ENCODE peak calls at places on chromosomes 11 and 22, in five cellular contexts. V is BJ; G is MCF 10A; P is CD4-positive, alpha-beta T cell; A is keratinocyte. M is an unnamed sample.

GRCh38 chr22:36358533-36359171 is 29.1 kb downstream of the MYH9 start:
- DNase-seq in V (no peak), G (no peak), P (no peak), A (no peak), M (no peak)

GRCh38 chr11:27459191-27459590 is 13.4 kb downstream of the LGR4 start:
- DNase-seq in V (no peak), G (no peak), P (no peak), A (no peak), M (no peak)

GRCh38 chr11:5618807-5619206 is 6.0 kb upstream of the TRIM34 start:
- DNase-seq in V (peak; percentile 36), G (no peak), P (no peak), A (peak; percentile 38), M (no peak)

GRCh38 chr22:41146573-41146972 is 54.2 kb downstream of the EP300 start:
- DNase-seq in V (no peak), G (peak; percentile 11), P (no peak), A (no peak), M (no peak)

GRCh38 chr11:6547177-6547576 is 50.1 kb downstream of the DNHD1 start:
- DNase-seq in V (no peak), G (no peak), P (no peak), A (no peak), M (no peak)

GRCh38 chr11:130762342-130763037 is 153.8 kb downstream of the SNX19 start:
- DNase-seq in V (no peak), G (peak; percentile 91), P (no peak), A (no peak), M (no peak)

GRCh38 chr11:94544582-94544831 is 786 bp downstream of the FUT4 start:
- DNase-seq in V (no peak), G (no peak), P (no peak), A (no peak), M (no peak)

GRCh38 chr11:44572431-44572830 is 7.0 kb downstream of the CD82 start:
- DNase-seq in V (no peak), G (no peak), P (no peak), A (no peak), M (no peak)

GRCh38 chr22:44381761-44382454 is 69.2 kb upstream of the SHISAL1 start:
- DNase-seq in V (no peak), G (no peak), P (no peak), A (no peak), M (no peak)

GRCh38 chr11:97092823-97093222 is 703.0 kb downstream of the JRKL start:
- DNase-seq in V (no peak), G (no peak), P (no peak), A (no peak), M (no peak)

GRCh38 chr11:117143390-117143789 is 697 bp upstream of the PAFAH1B2 start:
- DNase-seq in V (no peak), G (peak; percentile 64), P (no peak), A (no peak), M (no peak)

GRCh38 chr11:38019072-38019775 is 1421.2 kb upstream of the RAG2 start:
- DNase-seq in V (no peak), G (peak; percentile 88), P (no peak), A (peak; percentile 11), M (no peak)

GRCh38 chr11:34250732-34251639 is 106.8 kb downstream of the ABTB2 start:
- DNase-seq in V (no peak), G (peak; percentile 80), P (peak; percentile 74), A (peak; percentile 83), M (no peak)

GRCh38 chr11:93288079-93288478 is 42.5 kb upstream of the DEUP1 start:
- DNase-seq in V (no peak), G (no peak), P (no peak), A (no peak), M (no peak)

GRCh38 chr22:20822240-20822639 is 36.4 kb downstream of the PI4KA start:
- DNase-seq in V (no peak), G (no peak), P (no peak), A (no peak), M (no peak)

GRCh38 chr11:45025716-45026492 is 75.2 kb upstream of the TP53I11 start:
- DNase-seq in V (no peak), G (no peak), P (peak; percentile 6), A (no peak), M (no peak)

GRCh38 chr11:19802773-19803293 is 90.2 kb downstream of the NAV2 start:
- DNase-seq in V (no peak), G (no peak), P (no peak), A (no peak), M (no peak)

GRCh38 chr11:101864098-101864497 is 50.7 kb upstream of the CEP126 start:
- DNase-seq in V (no peak), G (no peak), P (no peak), A (no peak), M (no peak)

GRCh38 chr11:126387856-126388255 is 32.4 kb downstream of the ST3GAL4 start:
- DNase-seq in V (no peak), G (no peak), P (no peak), A (no peak), M (no peak)
- TF ChIP-seq CTCF in V (no peak), G (no peak), P (no peak), A (no peak), M (no peak)

DNA sequence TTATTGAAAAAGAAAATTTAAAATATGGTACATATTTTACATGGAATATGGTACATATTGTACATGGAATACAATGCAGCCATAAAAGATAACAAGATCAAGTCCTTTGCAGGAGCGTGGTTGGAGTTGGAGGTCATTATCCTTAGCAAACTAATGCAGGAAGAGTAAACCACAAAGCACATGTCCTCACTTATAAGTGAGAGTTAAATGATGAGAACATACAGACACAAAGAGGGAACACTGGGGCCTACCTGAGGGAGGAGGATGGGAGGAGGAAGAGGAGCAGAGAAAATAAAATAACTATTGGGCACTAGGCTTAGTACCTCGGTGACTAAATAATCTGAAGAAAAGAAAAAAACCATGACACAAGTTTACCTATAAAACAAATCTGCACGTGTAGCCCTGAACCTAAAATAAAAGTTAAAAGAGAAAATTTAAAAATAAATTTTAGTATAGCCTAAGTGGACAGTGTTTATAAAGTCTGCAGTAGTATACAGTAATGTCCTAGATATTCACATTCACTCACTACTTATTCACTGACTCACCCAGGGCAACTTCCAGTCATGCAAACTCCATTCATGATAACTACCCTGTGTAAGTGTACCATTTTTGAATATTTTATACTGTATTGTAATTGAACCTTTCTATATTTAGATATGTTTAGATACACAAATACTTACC is 204.4 kb downstream of the FAM76B start:
- DNase-seq in V (no peak), G (no peak), P (no peak), A (no peak), M (no peak)
- TF ChIP-seq CTCF in V (no peak), G (no peak), P (no peak), A (no peak), M (no peak)

GRCh38 chr22:29478326-29479276 is 1.4 kb upstream of the NEFH start:
- DNase-seq in V (no peak), G (no peak), P (peak; percentile 10), A (no peak), M (no peak)

GRCh38 chr22:29473001-29473400 is 7.0 kb upstream of the NEFH start:
- DNase-seq in V (no peak), G (no peak), P (no peak), A (no peak), M (no peak)

GRCh38 chr22:29477919-29478318 is 2.1 kb upstream of the NEFH start:
- DNase-seq in V (no peak), G (no peak), P (no peak), A (no peak), M (no peak)

GRCh38 chr22:29476116-29476515 is 3.9 kb upstream of the NEFH start:
- DNase-seq in V (no peak), G (peak; percentile 10), P (no peak), A (no peak), M (no peak)

DNA sequence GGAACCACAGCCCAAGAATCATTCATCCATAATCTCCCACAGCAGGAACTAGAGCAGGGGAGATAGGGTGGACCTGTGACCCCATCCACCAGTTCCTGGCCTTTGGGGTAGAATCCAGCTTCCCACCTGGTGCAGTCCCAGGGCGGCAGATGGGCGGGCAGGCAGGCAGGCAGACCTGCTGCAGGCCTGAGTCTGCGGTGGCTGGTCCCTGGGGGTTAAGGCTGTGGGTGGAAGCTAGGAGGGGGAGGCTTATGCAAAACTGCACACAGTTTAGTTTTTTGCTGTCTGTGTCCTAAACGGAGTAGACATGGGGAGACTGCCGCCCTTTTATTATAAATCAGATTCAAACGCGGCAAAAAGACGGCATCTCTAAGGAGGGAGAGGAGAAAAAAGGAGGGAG is 4.5 kb upstream of the NEFH start:
- DNase-seq in V (no peak), G (no peak), P (no peak), A (no peak), M (no peak)
- TF ChIP-seq CTCF in V (no peak), G (no peak), P (no peak), A (no peak), M (no peak)

DNA sequence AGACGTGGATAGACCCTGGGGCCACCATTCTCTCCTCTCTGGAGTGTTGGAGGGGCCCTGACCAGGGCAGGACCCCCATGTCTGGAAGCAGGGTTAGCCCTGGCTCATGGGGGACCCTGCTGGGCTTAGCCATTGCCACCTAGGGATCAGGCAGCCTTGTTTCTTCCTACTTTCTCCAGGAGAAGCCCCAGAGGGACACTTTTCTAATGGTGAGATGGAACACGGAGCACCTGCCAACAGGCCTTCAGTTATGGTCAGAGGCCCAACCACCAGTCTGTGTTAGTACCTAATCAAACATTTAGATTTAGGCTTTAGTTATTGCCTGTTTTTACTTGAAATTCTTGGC is 1.9 kb upstream of the C22orf39 start:
- DNase-seq in V (no peak), G (no peak), P (no peak), A (no peak), M (no peak)
- TF ChIP-seq CTCF in V (no peak), G (no peak), P (no peak), A (no peak), M (no peak)

GRCh38 chr11:66494458-66494857 is 14.2 kb downstream of the DPP3 start:
- DNase-seq in V (no peak), G (no peak), P (no peak), A (no peak), M (no peak)

GRCh38 chr11:66494935-66495334 is 14.7 kb downstream of the DPP3 start:
- DNase-seq in V (no peak), G (no peak), P (no peak), A (no peak), M (no peak)

GRCh38 chr11:66493124-66493523 is 12.9 kb downstream of the DPP3 start:
- DNase-seq in V (no peak), G (no peak), P (no peak), A (no peak), M (no peak)

GRCh38 chr11:66497206-66497605 is 13.2 kb upstream of the BBS1 start:
- DNase-seq in V (no peak), G (no peak), P (no peak), A (no peak), M (no peak)

DNA sequence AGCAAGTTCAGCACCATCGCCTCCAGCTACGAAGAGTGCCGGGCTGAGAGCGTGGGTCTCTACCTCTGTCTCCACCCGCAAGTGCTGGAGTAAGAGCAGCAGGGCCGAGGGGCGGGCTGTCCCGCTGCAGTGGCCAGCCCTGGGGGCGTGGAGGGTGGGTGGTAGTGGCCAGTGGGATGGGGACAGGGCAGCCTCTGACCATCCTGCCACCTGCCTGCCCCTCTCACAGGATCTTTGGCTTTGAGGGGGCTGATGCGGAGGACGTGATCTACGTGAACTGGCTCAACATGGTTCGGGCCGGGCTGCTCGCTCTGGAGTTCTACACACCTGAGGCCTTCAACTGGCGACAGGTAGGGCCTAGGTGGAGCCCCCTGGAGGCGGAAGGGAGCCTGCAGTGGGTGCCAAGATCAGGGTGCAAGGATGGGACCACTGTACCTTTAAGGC is 15.0 kb upstream of the BBS1 start:
- DNase-seq in V (no peak), G (peak; percentile 6), P (no peak), A (no peak), M (no peak)
- TF ChIP-seq CTCF in V (peak; percentile 24), G (peak; percentile 32), P (no peak), A (peak; percentile 39), M (peak; percentile 9)

M was measured in AG09319.